ENCODE peak calls at places on chromosomes 7 and 10, in five cellular contexts. U, K, D, E and L are unnamed samples.

GRCh38 chr7:77935652-77936348 is 137.2 kb downstream of the PHTF2 start:
- DNase-seq in U (no peak), K (no peak), D (no peak), E (no peak), L (no peak)

GRCh38 chr7:24972991-24973390 is 7.0 kb downstream of the OSBPL3 start:
- DNase-seq in U (no peak), K (no peak), D (no peak), E (no peak), L (no peak)

GRCh38 chr7:30533886-30534285 is 29.3 kb upstream of the GGCT start:
- DNase-seq in U (no peak), K (no peak), D (no peak), E (no peak), L (no peak)

GRCh38 chr10:111488668-111489067 is 411.8 kb downstream of the ADRA2A start:
- DNase-seq in U (no peak), K (no peak), D (no peak), E (no peak), L (no peak)

GRCh38 chr7:475951-476441 is 43.6 kb downstream of the PDGFA start:
- DNase-seq in U (no peak), K (no peak), D (no peak), E (no peak), L (no peak)

GRCh38 chr7:96707901-96708774 is 1.5 kb downstream of the SEM1 start:
- DNase-seq in U (no peak), K (no peak), D (no peak), E (no peak), L (no peak)

GRCh38 chr10:93073539-93074136 is at the start of gene CYP26A1:
- DNase-seq in U (no peak), K (no peak), D (no peak), E (no peak), L (no peak)

GRCh38 chr7:37198906-37199485 is 249.7 kb downstream of the ELMO1 start:
- DNase-seq in U (peak; percentile 35), K (peak; percentile 29), D (peak; percentile 78), E (peak; percentile 75), L (peak; percentile 27)

GRCh38 chr7:150430465-150431085 is 19.9 kb upstream of the GIMAP8 start:
- DNase-seq in U (no peak), K (no peak), D (no peak), E (no peak), L (no peak)

GRCh38 chr10:60032723-60033122 is 126.4 kb upstream of the CCDC6 start:
- DNase-seq in U (peak; percentile 12), K (peak; percentile 17), D (peak; percentile 10), E (no peak), L (peak; percentile 31)

GRCh38 chr7:21450876-21451275 is 23.0 kb downstream of the SP4 start:
- DNase-seq in U (no peak), K (no peak), D (no peak), E (no peak), L (no peak)

GRCh38 chr7:70056363-70056762 is 458.1 kb downstream of the AUTS2 start:
- DNase-seq in U (no peak), K (no peak), D (no peak), E (no peak), L (no peak)

GRCh38 chr7:5237286-5237685 is 45.5 kb upstream of the SLC29A4 start:
- DNase-seq in U (no peak), K (no peak), D (no peak), E (peak; percentile 66), L (no peak)